ENCODE peak calls at places on chromosome 13, in ten cellular contexts. N is esophagus muscularis mucosa, F is HL-60, X is suprapubic skin, J is HCT116, H is spleen, R is GM23338, M is SK-N-SH, G is breast epithelium, C is K562. O is an unnamed sample.

GRCh38 chr13:47433461-47434005 is 536.7 kb upstream of the HTR2A start:
- DNase-seq in N (no peak), G (no peak), X (no peak), M (no peak), H (no peak), C (no peak), R (no peak), F (no peak), J (no peak), O (no peak)

GRCh38 chr13:45626731-45627374 is 11.3 kb upstream of the ERICH6B start:
- DNase-seq in H (no peak), F (no peak), X (no peak), J (no peak), C (no peak), N (peak), R (no peak), G (no peak), M (peak), O (no peak)

GRCh38 chr13:20873348-20873747 is 29.2 kb downstream of the XPO4 start:
- DNase-seq in N (no peak), C (no peak), F (no peak), J (no peak), G (no peak), H (no peak), X (no peak), M (no peak), R (no peak), O (no peak)

GRCh38 chr13:71864981-71865857 is 1.8 kb downstream of the DACH1 start:
- DNase-seq in X (peak), M (peak), R (peak), G (no peak), F (peak), N (no peak), H (peak), C (no peak), J (no peak), O (no peak)

GRCh38 chr13:106525865-106526264 is 9.6 kb downstream of the EFNB2 start:
- DNase-seq in J (no peak), M (no peak), X (no peak), C (no peak), H (no peak), F (no peak), R (peak), G (no peak), N (no peak), O (no peak)

GRCh38 chr13:51619614-51620013 is 35.4 kb downstream of the WDFY2 start:
- DNase-seq in X (no peak), J (no peak), F (no peak), M (no peak), C (no peak), G (no peak), R (no peak), N (no peak), H (no peak), O (no peak)

GRCh38 chr13:95500136-95500718 is 52.3 kb upstream of the CLDN10 start:
- DNase-seq in R (peak), C (no peak), X (no peak), N (no peak), H (no peak), F (no peak), J (no peak), M (no peak), G (no peak), O (no peak)

GRCh38 chr13:25744176-25744575 is 307.6 kb downstream of the SHISA2 start:
- DNase-seq in H (no peak), C (no peak), J (no peak), R (no peak), G (no peak), N (no peak), M (peak), F (peak), X (no peak), O (no peak)

GRCh38 chr13:29195459-29195858 is 375.3 kb downstream of the MTUS2 start:
- DNase-seq in C (no peak), F (no peak), H (no peak), M (no peak), G (no peak), X (no peak), J (no peak), N (no peak), R (peak), O (no peak)

GRCh38 chr13:50915562-50915961 is 6.0 kb downstream of the RNASEH2B start:
- DNase-seq in R (peak), M (no peak), F (no peak), G (no peak), N (no peak), J (no peak), H (no peak), C (peak), X (no peak), O (no peak)

GRCh38 chr13:28607187-28607955 is 51.6 kb upstream of the POMP start:
- DNase-seq in G (no peak), C (no peak), F (no peak), R (no peak), H (no peak), M (no peak), X (no peak), N (no peak), J (no peak), O (no peak)

DNA sequence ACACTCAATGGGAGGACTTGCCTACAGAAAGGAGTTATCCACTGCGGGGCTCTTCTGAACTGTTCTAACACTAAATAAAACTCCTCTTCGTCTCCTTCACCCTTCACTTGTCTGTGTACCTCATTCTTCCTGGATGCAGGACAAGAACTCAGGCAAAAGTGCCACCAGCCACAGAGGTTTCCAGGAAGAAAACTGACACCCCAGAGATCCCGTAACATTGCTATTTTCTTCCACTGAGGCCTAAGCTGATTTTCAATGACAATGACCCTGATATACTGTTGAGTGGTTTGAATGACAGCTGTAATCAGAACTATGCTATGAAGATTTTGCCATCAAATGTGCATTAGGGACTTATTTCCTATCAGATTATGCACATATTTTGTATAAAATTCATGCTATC is 16.3 kb upstream of the TSC22D1 start:
- DNase-seq in R (no peak), G (no peak), M (no peak), X (no peak), F (no peak), J (no peak), H (no peak), C (no peak), N (no peak), O (no peak)
- TF ChIP-seq POLR2AphosphoS5 in R (no peak), G (no peak), M (no peak), X (no peak), F (no peak), J (no peak), H (no peak), C (no peak), N (no peak), O (no peak)

GRCh38 chr13:110307697-110308376 is 753 bp downstream of the COL4A2 start:
- DNase-seq in H (no peak), X (no peak), F (no peak), C (no peak), R (peak), J (no peak), G (peak), N (no peak), M (no peak), O (no peak)
- TF ChIP-seq POLR2AphosphoS5 in H (peak), X (no peak), F (no peak), C (no peak), R (no peak), J (no peak), G (no peak), N (no peak), M (no peak), O (no peak)

DNA sequence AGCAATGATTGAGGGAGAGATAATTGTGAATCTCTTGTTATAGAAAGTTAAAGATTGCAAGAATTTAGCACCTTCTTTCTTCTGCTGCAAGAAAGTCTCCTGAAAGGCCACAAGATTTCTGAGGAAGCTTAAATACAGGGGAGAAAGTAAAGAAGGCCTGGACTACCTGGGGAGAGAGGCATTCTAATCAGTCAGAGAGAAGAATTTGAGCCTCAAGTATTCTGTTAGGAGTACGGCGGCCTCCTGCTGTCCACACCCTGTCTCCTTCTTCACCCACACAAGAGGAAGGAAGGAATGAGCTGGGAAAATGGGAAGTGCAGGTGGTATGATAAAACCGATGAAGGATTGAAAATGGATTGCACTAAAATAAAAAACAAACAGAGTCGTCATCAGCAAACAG is 474.7 kb downstream of the DIAPH3 start:
- DNase-seq in M (no peak), X (no peak), F (no peak), R (peak), G (no peak), N (no peak), H (no peak), C (no peak), J (no peak), O (no peak)
- TF ChIP-seq POLR2AphosphoS5 in M (no peak), X (no peak), F (no peak), R (no peak), G (no peak), N (no peak), H (no peak), C (no peak), J (no peak), O (no peak)

GRCh38 chr13:83065136-83065535 is 817.1 kb downstream of the SLITRK1 start:
- DNase-seq in R (no peak), J (no peak), C (no peak), N (peak), X (peak), F (no peak), H (no peak), G (peak), M (no peak), O (no peak)
- TF ChIP-seq POLR2AphosphoS5 in R (no peak), J (no peak), C (no peak), N (peak), X (peak), F (no peak), H (no peak), G (no peak), M (no peak), O (no peak)

GRCh38 chr13:39038569-39038898 is 278 bp downstream of the NHLRC3 start:
- DNase-seq in X (peak), M (no peak), C (peak), R (no peak), N (no peak), F (no peak), H (no peak), J (no peak), G (no peak), O (no peak)
- TF ChIP-seq POLR2AphosphoS5 in X (no peak), M (no peak), C (no peak), R (no peak), N (no peak), F (no peak), H (no peak), J (no peak), G (no peak), O (no peak)

GRCh38 chr13:102122147-102122546 is 279.7 kb downstream of the FGF14 start:
- DNase-seq in J (no peak), R (no peak), N (no peak), F (no peak), C (no peak), M (no peak), H (no peak), G (no peak), X (no peak), O (no peak)

GRCh38 chr13:102117175-102117830 is 284.5 kb downstream of the FGF14 start:
- DNase-seq in H (no peak), R (no peak), C (no peak), J (no peak), N (no peak), X (no peak), F (no peak), M (no peak), G (peak), O (no peak)
- TF ChIP-seq POLR2AphosphoS5 in H (no peak), R (no peak), C (no peak), J (no peak), N (no peak), X (no peak), F (no peak), M (no peak), G (no peak), O (no peak)

GRCh38 chr13:30818323-30818960 is 83.1 kb downstream of the ALOX5AP start:
- DNase-seq in G (no peak), R (no peak), X (no peak), F (no peak), N (no peak), J (no peak), C (no peak), M (no peak), H (no peak), O (no peak)
- TF ChIP-seq POLR2AphosphoS5 in G (peak), R (no peak), X (no peak), F (no peak), N (peak), J (no peak), C (no peak), M (no peak), H (no peak), O (no peak)

DNA sequence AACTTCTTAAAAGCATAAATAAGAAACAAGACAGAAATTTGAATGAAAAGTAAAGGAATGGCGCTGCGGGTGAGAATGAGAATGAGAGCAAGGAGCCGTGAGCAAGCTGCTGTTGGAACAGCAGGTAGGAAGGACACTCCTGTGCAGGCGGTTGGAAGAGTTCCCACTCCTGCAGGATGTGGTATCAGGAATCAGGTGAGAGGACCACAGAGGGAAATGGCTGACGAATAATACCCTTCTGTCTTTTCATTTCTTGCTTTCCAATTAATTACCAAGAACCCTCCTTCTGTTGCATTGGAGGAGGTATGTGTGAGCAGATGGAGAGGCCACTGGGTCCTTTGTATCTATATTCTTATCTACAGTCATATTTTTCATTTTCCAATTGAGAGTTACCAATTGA is 1504.2 kb downstream of the EFNB2 start:
- DNase-seq in C (no peak), X (no peak), G (no peak), R (no peak), H (no peak), M (no peak), F (no peak), J (no peak), N (no peak), O (no peak)
- TF ChIP-seq POLR2AphosphoS5 in C (no peak), X (no peak), G (no peak), R (no peak), H (no peak), M (no peak), F (no peak), J (no peak), N (no peak), O (no peak)

DNA sequence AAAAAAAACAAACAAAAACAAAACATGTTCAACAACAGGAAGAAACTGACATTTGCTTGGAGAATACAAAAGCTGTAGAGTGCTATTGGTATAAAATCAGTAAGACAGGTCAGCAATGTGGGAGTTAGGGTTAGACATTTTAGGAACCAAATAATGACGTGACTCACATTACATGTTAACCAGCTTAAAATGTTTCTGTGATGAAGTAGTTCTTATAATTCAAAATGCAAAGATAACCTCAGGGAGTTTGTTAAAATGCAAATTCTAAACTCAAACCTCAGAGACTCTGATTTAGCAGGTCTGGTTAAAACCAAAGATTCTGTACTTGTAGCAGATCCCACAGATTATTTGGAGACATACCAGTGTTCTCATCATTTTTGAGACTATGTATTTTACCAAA is 549.4 kb upstream of the SLITRK1 start:
- DNase-seq in M (no peak), R (no peak), H (no peak), X (no peak), N (no peak), F (no peak), C (no peak), G (no peak), J (no peak), O (no peak)
- TF ChIP-seq POLR2AphosphoS5 in M (no peak), R (no peak), H (no peak), X (no peak), N (no peak), F (no peak), C (no peak), G (no peak), J (no peak), O (no peak)

DNA sequence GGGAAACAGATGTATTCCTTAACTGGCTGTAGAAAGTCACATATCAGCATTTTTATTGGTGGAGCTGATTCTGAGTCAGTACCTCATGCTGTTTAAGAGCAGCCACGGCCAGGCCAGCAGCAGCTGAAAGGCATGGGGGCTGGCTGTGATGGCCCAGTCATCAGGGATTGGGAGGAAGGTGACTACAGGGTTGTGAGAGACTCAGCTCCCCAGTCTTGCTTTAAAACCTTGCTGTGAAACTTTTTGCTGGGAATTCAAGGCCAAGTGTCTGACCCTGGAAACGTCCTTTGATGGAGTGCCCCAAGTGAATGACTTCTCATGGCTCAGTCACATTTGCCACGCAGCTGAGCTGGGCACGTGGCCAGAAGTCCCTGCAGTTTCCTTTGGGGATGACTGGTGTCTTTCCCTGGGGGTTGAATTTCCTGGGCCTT is 39.1 kb upstream of the RNF113B start:
- DNase-seq in R (no peak), N (no peak), J (peak), M (peak), C (no peak), F (no peak), H (no peak), X (no peak), G (no peak), O (no peak)
- TF ChIP-seq POLR2AphosphoS5 in R (no peak), N (no peak), J (no peak), M (no peak), C (no peak), F (no peak), H (peak), X (no peak), G (no peak), O (no peak)